ENCODE peak calls at places on chromosomes 6 and 20, in five cellular contexts. V is H9, C is mesenchymal stem cell, Z is H1, H is trophoblast cell. T is an unnamed sample.

GRCh38 chr20:33676121-33676520 is 1.9 kb upstream of the NECAB3 start:
- DNase-seq in H (no peak), V (no peak), Z (no peak), C (no peak), T (no peak)

GRCh38 chr6:163923658-163924411 is 509.3 kb downstream of the QKI start:
- DNase-seq in Z (no peak), C (no peak), H (peak; percentile 30), V (no peak), T (no peak)

GRCh38 chr6:116087437-116088027 is 13.1 kb upstream of the NT5DC1 start:
- DNase-seq in Z (no peak), H (peak; percentile 81), C (peak; percentile 82), V (no peak), T (no peak)

GRCh38 chr20:33727806-33728205 is 4.0 kb upstream of the ZNF341 start:
- DNase-seq in V (no peak), C (no peak), H (no peak), Z (no peak), T (no peak)

GRCh38 chr20:50837532-50838321 is 42.9 kb downstream of the BCAS4 start:
- DNase-seq in V (no peak), H (peak; percentile 42), Z (no peak), C (no peak), T (no peak)

GRCh38 chr6:148143771-148144170 is 198.9 kb upstream of the SASH1 start:
- DNase-seq in V (no peak), Z (no peak), H (no peak), C (no peak), T (no peak)

GRCh38 chr6:151240036-151240685 is 394 bp downstream of the AKAP12 start:
- DNase-seq in Z (peak; percentile 85), H (peak; percentile 48), V (peak; percentile 94), C (peak; percentile 91), T (peak; percentile 92)

GRCh38 chr20:63178889-63179751 is 36.8 kb downstream of the YTHDF1 start:
- DNase-seq in C (peak; percentile 19), V (peak; percentile 62), H (peak; percentile 36), Z (peak; percentile 77), T (peak; percentile 51)

GRCh38 chr6:128655978-128656498 is 135.6 kb upstream of the PTPRK start:
- DNase-seq in C (peak; percentile 92), H (no peak), V (no peak), Z (no peak), T (no peak)

GRCh38 chr20:63100401-63100925 is 93.7 kb upstream of the BHLHE23 start:
- DNase-seq in C (no peak), V (peak; percentile 24), Z (peak; percentile 39), H (no peak), T (no peak)

GRCh38 chr6:37882724-37883413 is 63.3 kb downstream of the ZFAND3 start:
- DNase-seq in Z (no peak), C (peak; percentile 92), H (peak; percentile 75), V (no peak), T (no peak)

GRCh38 chr6:121597654-121598053 is 162.2 kb downstream of the GJA1 start:
- DNase-seq in C (peak; percentile 9), Z (no peak), H (no peak), V (no peak), T (no peak)

GRCh38 chr6:74170118-74170517 is 474.1 kb downstream of the CD109 start:
- DNase-seq in C (peak; percentile 97), H (no peak), V (no peak), Z (no peak), T (no peak)

GRCh38 chr20:47377122-47377722 is 20.7 kb upstream of the ZMYND8 start:
- DNase-seq in V (no peak), Z (no peak), H (peak; percentile 35), C (no peak), T (no peak)

GRCh38 chr6:154479388-154480143 is 30.9 kb downstream of the CNKSR3 start:
- DNase-seq in V (no peak), H (peak; percentile 21), C (peak; percentile 77), Z (no peak), T (no peak)

GRCh38 chr6:14763139-14763538 is 482.7 kb upstream of the JARID2 start:
- DNase-seq in Z (no peak), C (peak; percentile 74), H (peak; percentile 54), V (no peak), T (no peak)

GRCh38 chr6:83462524-83462923 is 31.7 kb upstream of the ME1 start:
- DNase-seq in V (no peak), Z (no peak), C (no peak), H (peak; percentile 4), T (no peak)

GRCh38 chr20:4967752-4968477 is 33.4 kb downstream of the SLC23A2 start:
- DNase-seq in Z (no peak), V (no peak), H (no peak), C (no peak), T (no peak)
- H2BK5ac ChIP-seq in Z (no peak overlapping the region), V (no peak overlapping the region), H (no peak overlapping the region), C (no peak overlapping the region), T (no peak overlapping the region)

DNA sequence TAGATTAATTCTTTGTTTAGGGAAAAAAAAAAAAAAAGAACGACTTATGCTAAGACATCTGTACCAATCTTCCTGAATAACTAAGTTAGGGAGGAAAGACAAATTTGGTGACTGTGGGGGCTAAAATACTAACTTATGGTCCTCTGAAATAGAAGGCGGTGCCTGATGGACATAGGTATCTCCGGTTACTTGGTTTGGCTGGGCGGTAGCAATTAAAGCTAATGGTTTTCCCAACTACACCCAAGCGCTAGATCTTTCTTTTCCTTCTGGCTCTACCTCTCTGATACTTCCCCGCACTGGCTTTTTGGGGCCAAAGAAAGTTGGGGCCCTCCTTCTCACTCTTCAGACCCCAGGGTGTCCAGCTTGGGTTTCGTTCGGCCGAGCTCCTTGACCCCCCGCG is 1.0 kb upstream of the RBM24 start:
- DNase-seq in V (no peak), H (no peak), Z (no peak), C (peak; percentile 8), T (no peak)
- H3K27ac ChIP-seq in V (no peak overlapping the region), H (no peak overlapping the region), Z (no peak overlapping the region), C (peak overlapping the region; percentile 61), T (no peak overlapping the region)

GRCh38 chr6:100538086-100538485 is 73.4 kb upstream of the SIM1 start:
- DNase-seq in Z (no peak), C (peak; percentile 50), H (no peak), V (no peak), T (no peak)
- H2BK12ac ChIP-seq in Z (no peak overlapping the region), C (no peak overlapping the region), H (no peak overlapping the region), V (no peak overlapping the region), T (no peak overlapping the region)

GRCh38 chr20:38537176-38537575 is 43.8 kb upstream of the ADIG start:
- DNase-seq in C (no peak), Z (no peak), H (no peak), V (no peak), T (no peak)

GRCh38 chr20:38538789-38539188 is 42.2 kb upstream of the ADIG start:
- DNase-seq in V (no peak), Z (no peak), C (no peak), H (no peak), T (no peak)

GRCh38 chr20:38534756-38535155 is 46.2 kb upstream of the ADIG start:
- DNase-seq in Z (no peak), C (no peak), V (no peak), H (no peak), T (no peak)

GRCh38 chr20:38536310-38536709 is 44.7 kb upstream of the ADIG start:
- DNase-seq in C (no peak), V (no peak), H (no peak), Z (no peak), T (no peak)
- H2BK5ac ChIP-seq in C (no peak overlapping the region), V (no peak overlapping the region), H (no peak overlapping the region), Z (no peak overlapping the region), T (no peak overlapping the region)

GRCh38 chr6:157983439-157984119 is 1.9 kb downstream of the SYNJ2 start:
- DNase-seq in H (no peak), V (no peak), C (no peak), Z (no peak), T (no peak)
- H3K27ac ChIP-seq in H (no peak overlapping the region), V (no peak overlapping the region), C (no peak overlapping the region), Z (no peak overlapping the region), T (no peak overlapping the region)

GRCh38 chr6:168418631-168419250 is 22.2 kb upstream of the SMOC2 start:
- DNase-seq in V (no peak), Z (peak; percentile 33), C (no peak), H (no peak), T (no peak)
- H2BK12ac ChIP-seq in V (no peak overlapping the region), Z (no peak overlapping the region), C (no peak overlapping the region), H (no peak overlapping the region), T (no peak overlapping the region)

DNA sequence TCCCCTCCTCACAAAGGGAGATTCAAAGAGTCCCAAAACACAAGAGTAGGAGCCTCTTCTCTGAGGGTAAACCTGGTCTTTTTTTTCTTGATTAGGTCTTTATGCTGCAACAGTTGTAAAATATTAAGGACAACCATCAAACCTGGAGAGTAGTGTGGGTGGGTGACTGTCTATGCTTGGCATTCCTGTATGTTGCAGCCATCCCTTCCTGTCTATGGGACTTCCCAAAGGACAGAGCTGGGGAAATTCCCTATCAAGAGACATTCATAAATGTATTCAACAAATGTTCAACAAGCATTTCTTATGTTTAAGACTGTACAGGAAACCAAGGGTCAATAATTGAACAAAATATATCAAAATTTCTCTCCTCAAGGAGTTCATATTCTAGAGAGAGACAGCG is 5.5 kb downstream of the BTN2A2 start:
- DNase-seq in V (no peak), H (no peak), C (peak; percentile 23), Z (no peak), T (no peak)
- H2BK5ac ChIP-seq in V (no peak overlapping the region), H (no peak overlapping the region), C (no peak overlapping the region), Z (peak overlapping the region; percentile 24), T (no peak overlapping the region)

GRCh38 chr6:1164600-1164999 is 147.3 kb upstream of the FOXQ1 start:
- DNase-seq in C (no peak), Z (no peak), H (no peak), V (no peak), T (no peak)

GRCh38 chr6:1162367-1163275 is 149.3 kb upstream of the FOXQ1 start:
- DNase-seq in V (no peak), C (peak; percentile 52), Z (no peak), H (peak; percentile 96), T (no peak)

GRCh38 chr6:1163501-1163900 is 148.4 kb upstream of the FOXQ1 start:
- DNase-seq in Z (no peak), V (no peak), C (no peak), H (no peak), T (no peak)
- H3K27ac ChIP-seq in Z (no peak overlapping the region), V (no peak overlapping the region), C (no peak overlapping the region), H (no peak overlapping the region), T (no peak overlapping the region)

T was measured in neuronal stem cell.